ENCODE peak calls at places on chromosome 12, in four cellular contexts. E, G, O and R are unnamed samples.

GRCh38 chr12:112930350-112930749 is 7.9 kb upstream of the OAS3 start:
- DNase-seq in O (no peak), G (no peak), E (no peak), R (no peak)

GRCh38 chr12:52528641-52529143 is 8.5 kb upstream of the KRT5 start:
- DNase-seq in E (no peak), G (no peak), O (no peak), R (no peak)

GRCh38 chr12:49397000-49397399 is 29.7 kb downstream of the SPATS2 start:
- DNase-seq in O (no peak), E (no peak), G (no peak), R (no peak)

GRCh38 chr12:67431436-67432049 is 162.4 kb downstream of the CAND1 start:
- DNase-seq in E (no peak), G (no peak), O (no peak), R (no peak)

GRCh38 chr12:118098911-118099671 is 4.7 kb downstream of the VSIG10 start:
- DNase-seq in G (no peak), O (no peak), E (no peak), R (no peak)

GRCh38 chr12:65795453-65795852 is 28.8 kb upstream of the HMGA2 start:
- DNase-seq in O (no peak), G (no peak), E (no peak), R (no peak)

GRCh38 chr12:51744235-51744634 is 104.3 kb downstream of the FIGNL2 start:
- DNase-seq in G (no peak), O (no peak), E (no peak), R (peak; percentile 53)

GRCh38 chr12:90621927-90622326 is 333.0 kb downstream of the CCER1 start:
- DNase-seq in E (no peak), G (no peak), O (no peak), R (no peak)

GRCh38 chr12:15584366-15585041 is 204.7 kb downstream of the EPS8 start:
- DNase-seq in E (no peak), G (no peak), O (no peak), R (peak; percentile 37)

GRCh38 chr12:127025545-127025944 is 1241.4 kb upstream of the TMEM132C start:
- DNase-seq in G (no peak), O (peak; percentile 12), E (no peak), R (no peak)

GRCh38 chr12:110846615-110847566 is at the start of gene CCDC63:
- DNase-seq in E (no peak), G (peak; percentile 83), O (peak; percentile 55), R (peak; percentile 14)

GRCh38 chr12:2959194-2959507 is at the start of gene TEAD4:
- DNase-seq in G (peak; percentile 87), O (peak; percentile 86), E (no peak), R (peak; percentile 82)

GRCh38 chr12:119180380-119181040 is 1.8 kb downstream of the HSPB8 start:
- DNase-seq in E (no peak), O (peak; percentile 24), G (no peak), R (no peak)

GRCh38 chr12:5473076-5473475 is 41.2 kb downstream of the NTF3 start:
- DNase-seq in O (no peak), E (no peak), G (no peak), R (no peak)

GRCh38 chr12:108635201-108635996 is 1.7 kb upstream of the SELPLG start:
- DNase-seq in O (no peak), E (peak; percentile 99), G (no peak), R (no peak)

GRCh38 chr12:24223926-24224325 is 274.5 kb upstream of the SOX5 start:
- DNase-seq in O (no peak), E (no peak), G (no peak), R (no peak)

GRCh38 chr12:15982471-15982870 is 71.3 kb downstream of the DERA start:
- DNase-seq in G (no peak), E (no peak), O (no peak), R (no peak)

GRCh38 chr12:29818925-29819324 is 35.2 kb upstream of the TMTC1 start:
- DNase-seq in G (no peak), O (no peak), E (no peak), R (no peak)

GRCh38 chr12:49264466-49264872 is 413 bp upstream of the TUBA1C start:
- DNase-seq in O (peak; percentile 78), G (no peak), E (no peak), R (no peak)

GRCh38 chr12:75781532-75782046 is 250.0 kb downstream of the PHLDA1 start:
- DNase-seq in O (peak; percentile 35), G (no peak), E (no peak), R (no peak)

GRCh38 chr12:94603434-94604068 is 46.8 kb downstream of the TMCC3 start:
- DNase-seq in E (no peak), O (peak; percentile 51), G (peak; percentile 81), R (peak; percentile 5)

GRCh38 chr12:14845350-14845750 is 2.0 kb upstream of the ART4 start:
- DNase-seq in E (no peak), O (peak; percentile 26), G (no peak), R (peak; percentile 56)

GRCh38 chr12:570237-570925 is 92.9 kb downstream of the NINJ2 start:
- DNase-seq in G (peak; percentile 80), O (peak; percentile 73), E (no peak), R (peak; percentile 77)

GRCh38 chr12:108772896-108773797 is 41.8 kb upstream of the CORO1C start:
- DNase-seq in G (no peak), O (no peak), E (no peak), R (no peak)

GRCh38 chr12:27981874-27982273 is 9.3 kb upstream of the PTHLH start:
- DNase-seq in G (no peak), O (no peak), E (no peak), R (no peak)

GRCh38 chr12:24044973-24045703 is 95.7 kb upstream of the SOX5 start:
- DNase-seq in G (no peak), E (no peak), O (no peak), R (peak; percentile 78)

GRCh38 chr12:15520083-15520482 is 197.8 kb downstream of the PTPRO start:
- DNase-seq in G (no peak), E (no peak), O (no peak), R (no peak)

GRCh38 chr12:86249856-86250255 is 6.3 kb downstream of the MGAT4C start:
- DNase-seq in O (no peak), G (no peak), E (no peak), R (no peak)

DNA sequence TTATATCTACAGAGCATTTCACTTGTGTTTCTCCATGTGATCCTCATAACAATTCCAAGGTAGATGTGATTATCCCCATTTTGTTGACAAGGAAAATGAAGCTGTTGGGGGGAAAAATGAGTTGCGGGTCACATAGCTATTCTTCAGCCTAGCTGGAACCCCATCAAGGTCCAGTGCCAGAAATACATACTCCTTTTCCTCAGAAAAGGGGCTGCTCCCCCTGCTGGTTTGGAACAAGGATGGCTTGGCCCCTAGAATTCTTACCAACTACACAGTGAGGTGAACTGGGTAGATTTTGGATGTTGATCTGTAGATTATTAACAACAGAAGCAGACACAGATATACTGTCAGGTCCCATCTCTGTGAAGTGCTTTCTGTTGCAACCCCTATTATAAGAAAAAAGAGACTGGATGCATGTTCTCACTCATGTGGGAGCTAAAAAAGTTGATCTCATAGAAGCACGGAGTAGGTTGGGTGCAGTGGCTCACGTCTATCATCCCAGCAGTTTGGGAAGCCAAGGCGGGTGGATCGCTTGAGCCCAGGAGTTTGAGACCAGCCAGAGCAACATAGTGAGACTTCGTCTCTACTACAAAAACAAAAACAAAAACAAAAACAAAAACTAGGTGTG is 8.9 kb downstream of the IKZF4 start:
- DNase-seq in G (peak; percentile 52), O (peak; percentile 56), E (no peak), R (peak; percentile 71)
- TF ChIP-seq CBX5 in G (no peak), O (no peak), E (no peak), R (no peak)

DNA sequence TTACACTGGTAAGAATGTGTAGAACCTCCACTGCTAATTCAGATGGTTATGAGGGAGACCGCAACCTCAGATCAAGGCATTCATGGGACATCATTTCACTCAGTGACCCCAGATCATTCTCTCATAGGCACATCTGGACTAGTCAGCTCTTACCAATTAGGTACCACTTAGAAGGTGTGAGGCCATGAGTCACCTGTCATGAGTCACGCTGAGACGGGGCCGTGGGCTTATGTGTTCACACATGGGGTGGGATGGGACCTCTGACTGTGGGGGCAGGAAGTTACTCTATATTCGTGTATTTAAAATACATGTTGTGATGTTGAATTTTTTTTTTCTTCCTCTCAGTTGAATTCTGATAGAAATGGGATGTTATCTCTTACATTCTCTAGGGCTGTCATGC is 55.9 kb downstream of the CCDC92 start:
- DNase-seq in E (no peak), O (no peak), G (no peak), R (no peak)
- TF ChIP-seq CBX5 in E (no peak), O (no peak), G (no peak), R (no peak)

DNA sequence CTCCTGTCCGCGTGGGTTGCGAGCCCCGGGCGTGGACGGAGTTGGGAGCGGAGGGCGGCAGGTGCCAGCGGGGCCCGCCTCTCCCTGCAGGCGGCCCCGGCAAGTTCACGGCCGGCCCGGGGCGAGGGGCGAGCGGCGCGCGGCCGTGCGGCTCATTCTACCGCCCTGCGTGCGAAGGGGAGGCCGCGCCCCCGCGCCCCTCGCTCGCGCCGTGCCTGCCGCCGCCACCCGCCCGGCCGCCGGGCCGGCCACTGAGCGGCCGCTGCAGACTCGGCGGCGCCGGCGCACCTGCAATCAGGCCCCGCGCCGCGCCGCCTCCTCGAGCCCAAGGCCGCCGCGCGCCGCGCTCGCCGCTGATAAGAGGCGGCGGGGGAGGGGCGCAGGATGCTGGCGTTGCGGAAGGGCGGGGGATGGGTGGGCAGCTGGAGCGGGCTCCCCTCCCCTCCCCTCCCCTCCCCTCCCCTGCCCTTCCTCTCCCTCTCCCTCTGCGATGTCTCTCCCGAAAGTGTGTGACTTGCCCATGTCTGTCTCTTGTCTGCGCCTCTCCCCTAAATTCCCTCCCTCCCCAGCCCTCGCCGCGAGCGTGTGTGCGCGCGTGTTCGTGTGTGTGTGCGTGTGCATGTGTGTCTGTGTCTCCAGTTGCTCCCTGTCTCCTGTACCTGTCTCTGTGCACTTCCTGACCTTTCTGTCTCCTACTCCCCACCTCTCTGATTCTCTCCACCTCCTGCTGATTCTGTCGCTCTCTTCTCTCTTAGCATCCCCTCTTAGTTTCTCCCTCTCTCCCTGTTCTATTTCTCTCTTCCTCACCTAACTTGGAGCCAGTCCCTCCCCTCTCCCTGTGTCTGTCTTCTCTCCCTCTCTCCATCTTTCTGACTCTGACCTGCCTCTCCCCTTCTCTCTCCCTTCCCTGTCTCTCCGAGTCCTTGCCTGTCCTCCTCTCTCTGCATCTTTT is 768.1 kb upstream of the TBX3 start:
- DNase-seq in O (peak; percentile 49), E (no peak), G (peak; percentile 66), R (peak; percentile 66)
- TF ChIP-seq CBX5 in O (no peak), E (no peak), G (no peak), R (no peak)

GRCh38 chr12:9051156-9051545 is 61.8 kb downstream of the KLRG1 start:
- DNase-seq in E (no peak), O (no peak), G (no peak), R (no peak)

GRCh38 chr12:9047105-9047504 is 57.8 kb downstream of the KLRG1 start:
- DNase-seq in E (no peak), G (no peak), O (no peak), R (no peak)

GRCh38 chr12:9050521-9051155 is 61.3 kb downstream of the KLRG1 start:
- DNase-seq in G (no peak), E (no peak), O (no peak), R (no peak)

GRCh38 chr12:9048930-9049329 is 59.6 kb downstream of the KLRG1 start:
- DNase-seq in O (no peak), G (no peak), E (no peak), R (no peak)

DNA sequence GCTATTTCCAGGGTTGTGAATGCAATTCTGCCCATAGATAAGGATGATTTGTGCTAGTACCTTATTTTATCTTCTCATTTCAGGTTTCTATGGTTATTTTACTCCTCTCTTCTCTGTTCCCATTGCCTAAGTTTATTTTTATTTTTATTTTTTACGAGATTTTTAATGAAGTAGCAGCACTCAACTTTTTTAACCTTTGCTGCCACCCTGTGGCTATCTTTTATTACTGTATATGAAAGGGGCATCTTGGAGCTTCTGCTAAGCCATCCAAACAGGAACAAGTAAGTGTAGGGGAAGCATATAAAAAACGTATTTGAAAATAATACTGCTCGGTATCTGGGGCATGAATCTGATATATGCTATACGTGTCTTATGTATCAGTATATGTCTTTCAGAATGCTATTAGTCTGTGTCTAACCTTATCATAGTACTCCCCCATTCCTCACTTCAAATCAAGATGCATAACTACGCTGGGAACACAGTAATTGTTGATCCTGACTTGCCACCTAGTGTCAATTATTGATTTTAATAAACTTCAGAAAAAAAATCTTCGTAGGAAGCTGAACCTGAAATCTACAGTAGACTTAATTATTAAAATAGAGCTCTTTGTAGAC is 60.3 kb downstream of the KLRG1 start:
- DNase-seq in E (no peak), G (no peak), O (peak; percentile 22), R (peak; percentile 46)
- TF ChIP-seq CBX5 in E (no peak), G (no peak), O (no peak), R (no peak)